ENCODE peak calls at places on chromosomes 11 and 22, in five cellular contexts. W, J, C, F and Y are unnamed samples.
A peak's percentile ranks its signal among the peaks of the same experiment; 100 is the strongest.

GRCh38 chr11:92227954-92228935 is 3.6 kb downstream of the FAT3 start:
- DNase-seq in W (no peak), J (peak; percentile 11), C (no peak), F (no peak), Y (no peak)

GRCh38 chr11:104332110-104332509 is 168.2 kb upstream of the PDGFD start:
- DNase-seq in W (no peak), J (peak; percentile 2), C (no peak), F (no peak), Y (no peak)

GRCh38 chr11:96680515-96680914 is 290.7 kb downstream of the JRKL start:
- DNase-seq in W (no peak), J (no peak), C (no peak), F (no peak), Y (no peak)

GRCh38 chr11:65573391-65574146 is 1.2 kb downstream of the FAM89B start:
- DNase-seq in W (no peak), J (no peak), C (no peak), F (no peak), Y (no peak)

GRCh38 chr11:78851883-78852586 is 277.4 kb upstream of the NARS2 start:
- DNase-seq in W (no peak), J (no peak), C (no peak), F (no peak), Y (no peak)

GRCh38 chr11:102614485-102614884 is 10.6 kb downstream of the MMP20 start:
- DNase-seq in W (no peak), J (no peak), C (no peak), F (no peak), Y (no peak)

GRCh38 chr11:78020248-78020647 is 2.8 kb downstream of the KCTD14 start:
- DNase-seq in W (no peak), J (no peak), C (no peak), F (no peak), Y (no peak)

GRCh38 chr11:63599211-63600122 is 14.8 kb downstream of the PLAAT3 start:
- DNase-seq in W (no peak), J (peak; percentile 88), C (no peak), F (no peak), Y (peak; percentile 42)

GRCh38 chr11:55942785-55943392 is 6.7 kb upstream of the OR5I1 start:
- DNase-seq in W (peak; percentile 32), J (peak; percentile 43), C (no peak), F (peak; percentile 3), Y (peak; percentile 51)

GRCh38 chr11:8242480-8243280 is 21.0 kb downstream of the LMO1 start:
- DNase-seq in W (no peak), J (no peak), C (no peak), F (no peak), Y (no peak)

GRCh38 chr11:94544832-94545640 is 1.3 kb downstream of the FUT4 start:
- DNase-seq in W (no peak), J (no peak), C (no peak), F (peak; percentile 38), Y (no peak)

GRCh38 chr11:123603666-123604065 is 50.8 kb downstream of the SCN3B start:
- DNase-seq in W (no peak), J (no peak), C (no peak), F (no peak), Y (no peak)

GRCh38 chr11:36349345-36350136 is 53.5 kb downstream of the PRR5L start:
- DNase-seq in W (no peak), J (no peak), C (no peak), F (no peak), Y (peak; percentile 11)

GRCh38 chr11:89267660-89268302 is 90.1 kb downstream of the TYR start:
- DNase-seq in W (no peak), J (no peak), C (no peak), F (no peak), Y (no peak)

GRCh38 chr11:120236169-120237107 is 3.5 kb upstream of the POU2F3 start:
- DNase-seq in W (no peak), J (peak; percentile 65), C (no peak), F (no peak), Y (peak; percentile 36)

GRCh38 chr11:16787035-16787744 is 48.7 kb downstream of the C11orf58 start:
- DNase-seq in W (no peak), J (peak; percentile 65), C (no peak), F (no peak), Y (peak; percentile 44)

GRCh38 chr11:58659404-58659803 is 36.9 kb downstream of the CNTF start:
- DNase-seq in W (no peak), J (no peak), C (no peak), F (no peak), Y (no peak)

GRCh38 chr11:47946682-47947575 is 33.4 kb upstream of the PTPRJ start:
- DNase-seq in W (peak; percentile 77), J (peak; percentile 97), C (peak; percentile 84), F (peak; percentile 96), Y (peak; percentile 96)

GRCh38 chr11:94656968-94657367 is 89.8 kb downstream of the PIWIL4 start:
- DNase-seq in W (no peak), J (no peak), C (no peak), F (no peak), Y (no peak)

GRCh38 chr11:87926250-87926970 is 248.8 kb downstream of the RAB38 start:
- DNase-seq in W (no peak), J (peak; percentile 92), C (no peak), F (no peak), Y (peak; percentile 70)

GRCh38 chr22:46378499-46379300 is 43.2 kb downstream of the TRMU start:
- DNase-seq in W (no peak), J (no peak), C (no peak), F (no peak), Y (no peak)

GRCh38 chr11:9825315-9825714 is 161.4 kb downstream of the SWAP70 start:
- DNase-seq in W (no peak), J (peak; percentile 85), C (no peak), F (no peak), Y (peak; percentile 10)

GRCh38 chr11:10715571-10715970 is 22.0 kb upstream of the IRAG1 start:
- DNase-seq in W (no peak), J (no peak), C (no peak), F (no peak), Y (no peak)

GRCh38 chr11:69297225-69297925 is 3.4 kb downstream of the MYEOV start:
- DNase-seq in W (peak; percentile 93), J (peak; percentile 98), C (peak; percentile 95), F (peak; percentile 98), Y (peak; percentile 98)

GRCh38 chr11:15073361-15074205 is at the start of gene CALCB:
- DNase-seq in W (no peak), J (peak; percentile 32), C (no peak), F (no peak), Y (peak; percentile 17)
- H3K4me3 ChIP-seq in W (peak within 1 kb of the TSS; percentile 31), J (peak within 1 kb of the TSS; percentile 33), C (no peak within 1 kb of the TSS), F (no peak within 1 kb of the TSS), Y (peak within 1 kb of the TSS; percentile 7)

GRCh38 chr11:131246589-131247164 is 123.7 kb upstream of the NTM start:
- DNase-seq in W (peak; percentile 12), J (peak; percentile 11), C (peak; percentile 34), F (peak; percentile 22), Y (no peak)
- TF ChIP-seq CTCF in W (peak; percentile 10), J (peak; percentile 51), C (peak; percentile 7), F (peak; percentile 50), Y (peak; percentile 11)

GRCh38 chr11:101459020-101459419 is 124.8 kb downstream of the TRPC6 start:
- DNase-seq in W (no peak), J (no peak), C (no peak), F (no peak), Y (no peak)

GRCh38 chr11:101448881-101449442 is 134.8 kb downstream of the TRPC6 start:
- DNase-seq in W (no peak), J (no peak), C (no peak), F (no peak), Y (no peak)

GRCh38 chr11:101456812-101457211 is 127.0 kb downstream of the TRPC6 start:
- DNase-seq in W (no peak), J (peak; percentile 42), C (no peak), F (no peak), Y (peak; percentile 33)

GRCh38 chr11:101458161-101458560 is 125.6 kb downstream of the TRPC6 start:
- DNase-seq in W (no peak), J (peak; percentile 74), C (no peak), F (no peak), Y (peak; percentile 11)

GRCh38 chr11:101453682-101454081 is 130.1 kb downstream of the TRPC6 start:
- DNase-seq in W (no peak), J (peak; percentile 36), C (no peak), F (no peak), Y (no peak)
- H3K4me3 ChIP-seq in W (no peak overlapping the region), J (no peak overlapping the region), C (no peak overlapping the region), F (no peak overlapping the region), Y (no peak overlapping the region)

GRCh38 chr11:76916712-76917111 is 56.0 kb downstream of the ACER3 start:
- DNase-seq in W (no peak), J (no peak), C (no peak), F (no peak), Y (no peak)

GRCh38 chr11:76918941-76919386 is 58.2 kb downstream of the ACER3 start:
- DNase-seq in W (peak; percentile 15), J (peak; percentile 76), C (no peak), F (peak; percentile 23), Y (peak; percentile 78)

GRCh38 chr11:76919887-76920746 is 59.4 kb downstream of the ACER3 start:
- DNase-seq in W (peak; percentile 92), J (peak; percentile 81), C (peak; percentile 81), F (peak; percentile 81), Y (peak; percentile 91)

DNA sequence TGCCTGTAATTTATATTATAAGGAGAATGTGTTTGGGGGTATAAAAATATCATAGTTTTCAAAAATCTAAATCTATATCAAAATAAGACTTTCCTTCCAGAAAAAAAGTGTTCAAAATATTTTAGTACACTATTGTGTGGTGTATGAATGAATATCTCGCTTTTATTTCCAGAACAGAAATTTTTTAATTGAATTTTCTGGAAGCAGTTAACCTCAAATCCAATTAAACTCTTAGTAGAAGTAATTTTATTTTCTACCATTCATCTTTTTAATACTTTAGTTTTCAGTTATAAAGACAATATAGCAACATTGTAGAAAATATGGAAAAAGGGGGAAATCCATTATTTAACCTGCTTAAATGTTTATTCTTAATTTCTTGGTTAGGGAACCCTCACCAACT is 58.7 kb downstream of the ACER3 start:
- DNase-seq in W (no peak), J (no peak), C (no peak), F (no peak), Y (no peak)
- TF ChIP-seq CTCF in W (no peak), J (no peak), C (no peak), F (no peak), Y (no peak)

DNA sequence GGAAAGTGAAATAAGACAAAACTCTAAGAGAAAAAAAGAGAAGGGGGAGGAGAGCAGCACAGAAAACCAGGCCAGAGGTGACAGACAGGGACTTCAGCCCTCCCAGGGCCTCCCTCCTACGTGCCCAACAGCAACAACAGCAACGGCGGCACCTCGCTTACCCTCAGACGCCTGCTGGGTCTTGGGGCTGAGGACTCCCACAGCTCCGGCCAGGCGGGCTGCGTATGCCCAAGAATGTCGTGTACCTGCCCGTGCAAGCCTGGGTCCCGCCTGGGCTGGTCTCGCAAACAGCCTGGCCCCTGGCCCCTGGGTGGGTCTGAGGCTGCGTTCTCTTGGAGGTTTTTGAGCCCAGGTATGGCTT is 30.5 kb downstream of the ARAP1 start:
- DNase-seq in W (no peak), J (peak; percentile 38), C (no peak), F (peak; percentile 37), Y (peak; percentile 42)
- H3K4me3 ChIP-seq in W (peak overlapping the region; percentile 53), J (peak overlapping the region; percentile 70), C (peak overlapping the region; percentile 41), F (peak overlapping the region; percentile 51), Y (peak overlapping the region; percentile 72)

GRCh38 chr11:70944636-70945035 is 307.7 kb downstream of the SHANK2 start:
- DNase-seq in W (no peak), J (no peak), C (no peak), F (no peak), Y (no peak)
- TF ChIP-seq CTCF in W (no peak), J (peak; percentile 18), C (no peak), F (no peak), Y (no peak)